ENCODE peak calls at places on chromosomes 2 and 18, in seven cellular contexts. C is tibial artery, M is chondrocyte, D is Calu3, B is heart left ventricle, L is endothelial cell, A is choroid plexus epithelial cell. H is an unnamed sample.

GRCh38 chr2:184769038-184769437 is 170.7 kb downstream of the ZNF804A start:
- DNase-seq in D (no peak), L (no peak), B (no peak), M (no peak), C (no peak), A (peak; percentile 40), H (peak; percentile 71)

GRCh38 chr2:222825031-222825430 is 35.8 kb upstream of the ACSL3 start:
- DNase-seq in M (no peak), A (no peak), D (no peak), B (no peak), L (no peak), C (no peak), H (no peak)

GRCh38 chr2:207995887-207996286 is 29.4 kb downstream of the PLEKHM3 start:
- DNase-seq in B (no peak), D (no peak), A (peak; percentile 14), C (no peak), L (no peak), M (no peak), H (no peak)

GRCh38 chr2:19911799-19912509 is 10.2 kb upstream of the TTC32 start:
- DNase-seq in L (no peak), C (no peak), M (no peak), A (peak; percentile 79), D (peak; percentile 63), B (no peak), H (peak; percentile 93)

GRCh38 chr2:239146011-239146641 is 254.7 kb downstream of the HDAC4 start:
- DNase-seq in L (no peak), C (peak; percentile 53), M (peak; percentile 85), D (no peak), A (no peak), B (peak; percentile 18), H (no peak)

GRCh38 chr2:30686000-30686399 is 121.2 kb downstream of the CAPN13 start:
- DNase-seq in B (no peak), A (no peak), L (no peak), M (no peak), D (no peak), C (no peak), H (no peak)

GRCh38 chr2:108492364-108492763 is 41.9 kb upstream of the LIMS1 start:
- DNase-seq in D (no peak), L (no peak), B (no peak), M (no peak), A (peak; percentile 98), C (no peak), H (peak; percentile 95)

GRCh38 chr2:135948642-135949355 is 36.6 kb downstream of the DARS1 start:
- DNase-seq in L (no peak), M (no peak), B (no peak), A (peak; percentile 65), C (no peak), D (peak; percentile 58), H (peak; percentile 81)

GRCh38 chr2:42513252-42513918 is 19.6 kb upstream of the KCNG3 start:
- DNase-seq in D (peak; percentile 61), L (peak; percentile 52), C (no peak), A (peak; percentile 81), B (no peak), M (no peak), H (peak; percentile 70)

GRCh38 chr2:238123218-238123971 is 15.1 kb upstream of the KLHL30 start:
- DNase-seq in D (no peak), B (no peak), A (no peak), L (no peak), M (peak; percentile 87), C (no peak), H (no peak)

GRCh38 chr2:241843321-241844065 is 15.2 kb downstream of the PDCD1 start:
- DNase-seq in D (no peak), M (no peak), C (no peak), L (no peak), B (peak; percentile 32), A (no peak), H (no peak)

GRCh38 chr18:8607776-8608682 is 1.2 kb upstream of the RAB12 start:
- DNase-seq in L (no peak), C (no peak), D (no peak), B (no peak), A (peak; percentile 80), M (no peak), H (no peak)

GRCh38 chr2:88690591-88691338 is 708 bp upstream of the RPIA start:
- DNase-seq in A (peak; percentile 11), C (no peak), L (no peak), D (peak; percentile 34), M (no peak), B (peak; percentile 36), H (peak; percentile 91)

GRCh38 chr2:86584164-86584913 is 21.1 kb upstream of the CHMP3 start:
- DNase-seq in B (no peak), A (peak; percentile 50), M (no peak), C (no peak), D (no peak), L (no peak), H (peak; percentile 11)

GRCh38 chr2:65032016-65032975 is 23.9 kb upstream of the CEP68 start:
- DNase-seq in D (no peak), M (no peak), B (no peak), A (no peak), L (no peak), C (no peak), H (no peak)

GRCh38 chr2:65030933-65031332 is 25.3 kb upstream of the CEP68 start:
- DNase-seq in C (no peak), D (no peak), L (no peak), M (no peak), B (no peak), A (no peak), H (no peak)

GRCh38 chr2:65035544-65035943 is 20.7 kb upstream of the CEP68 start:
- DNase-seq in D (no peak), L (no peak), A (no peak), M (no peak), C (no peak), B (no peak), H (no peak)

GRCh38 chr2:65031341-65032015 is 24.7 kb upstream of the CEP68 start:
- DNase-seq in A (no peak), M (no peak), C (no peak), D (peak; percentile 2), L (no peak), B (no peak), H (no peak)

DNA sequence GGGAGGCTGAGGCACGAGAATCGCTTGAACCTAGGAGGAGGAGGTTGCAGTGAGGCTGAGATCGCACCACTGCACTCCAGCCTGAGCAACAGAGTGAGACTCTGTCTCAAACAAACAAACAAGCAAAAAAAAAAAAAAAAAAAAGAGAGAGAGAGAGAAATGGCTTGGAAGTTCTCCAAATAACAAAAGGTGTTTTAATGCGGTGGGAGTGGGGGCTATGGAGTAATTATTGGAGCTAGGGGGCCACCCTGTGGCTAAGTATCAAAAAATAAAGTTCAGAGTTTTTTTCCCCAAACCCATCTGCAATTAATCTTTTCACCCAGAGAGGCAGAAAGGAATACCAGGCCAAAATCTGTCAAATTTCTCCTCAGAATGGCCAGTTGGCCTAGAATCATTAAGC is 23.0 kb upstream of the CEP68 start:
- DNase-seq in M (no peak), D (peak; percentile 14), B (no peak), A (peak; percentile 17), C (no peak), L (no peak), H (no peak)
- TF ChIP-seq CTCF in M (peak; percentile 75), D (no peak), B (no peak), A (peak; percentile 20), C (no peak), L (no peak), H (no peak)

GRCh38 chr2:199108056-199108455 is 349.7 kb downstream of the SATB2 start:
- DNase-seq in B (no peak), D (no peak), L (no peak), C (no peak), M (no peak), A (no peak), H (no peak)
- TF ChIP-seq CTCF in B (no peak), D (no peak), L (no peak), C (no peak), M (no peak), A (no peak), H (no peak)

DNA sequence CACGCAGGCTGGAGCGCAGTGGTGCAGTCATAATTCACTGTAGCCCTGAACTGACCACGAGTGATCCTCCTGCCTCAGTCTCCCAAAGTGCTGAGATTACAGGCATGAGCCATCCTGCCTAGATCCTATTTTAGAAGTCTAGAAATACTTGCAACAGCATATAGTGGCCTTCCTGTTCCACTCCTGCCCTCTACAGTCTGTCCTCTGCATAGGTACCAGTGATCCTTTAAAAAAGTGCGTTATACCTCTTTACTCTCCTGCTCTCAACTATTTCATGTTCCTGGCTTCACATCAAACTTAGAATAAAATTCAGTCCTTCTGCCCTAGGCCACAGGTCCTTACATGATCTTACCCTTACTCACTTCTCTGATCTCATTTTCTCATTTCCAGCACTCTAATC is 6.0 kb downstream of the COMMD1 start:
- DNase-seq in M (no peak), D (no peak), B (no peak), L (no peak), A (peak; percentile 25), C (no peak), H (peak; percentile 47)
- TF ChIP-seq CTCF in M (peak; percentile 48), D (no peak), B (no peak), L (no peak), A (peak; percentile 40), C (no peak), H (peak; percentile 40)

GRCh38 chr18:37484893-37485834 is 80.4 kb downstream of the CELF4 start:
- DNase-seq in D (peak; percentile 45), B (no peak), C (no peak), L (peak; percentile 73), M (no peak), A (peak; percentile 8), H (peak; percentile 42)
- TF ChIP-seq CTCF in D (no peak), B (no peak), C (no peak), L (peak; percentile 61), M (peak; percentile 62), A (no peak), H (no peak)

GRCh38 chr18:9661564-9661963 is 46.5 kb upstream of the RAB31 start:
- DNase-seq in A (peak; percentile 69), D (no peak), L (no peak), M (no peak), C (no peak), B (no peak), H (peak; percentile 57)
- TF ChIP-seq CTCF in A (peak; percentile 68), D (no peak), L (no peak), M (peak; percentile 63), C (no peak), B (no peak), H (peak; percentile 50)

DNA sequence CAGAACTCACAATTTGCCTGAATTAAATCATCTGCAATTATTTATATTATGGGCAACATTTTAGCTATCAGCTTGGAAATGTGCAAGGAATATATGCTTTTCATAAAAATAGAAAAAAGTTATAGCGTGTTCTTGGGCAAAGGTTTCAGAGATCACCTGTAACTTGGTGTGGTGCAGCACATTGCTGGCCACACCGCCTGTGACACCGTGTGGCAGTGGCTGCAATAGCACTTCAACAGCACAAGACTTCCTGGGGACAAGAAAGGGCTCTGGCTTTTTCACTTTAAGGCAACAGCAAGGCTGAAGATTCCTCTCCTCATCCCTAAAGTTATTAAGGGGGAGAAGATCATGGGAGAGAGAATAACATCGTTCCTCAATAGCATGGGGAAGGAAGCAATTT is 14.8 kb upstream of the SERPINB3 start:
- DNase-seq in D (peak; percentile 65), C (no peak), A (no peak), L (peak; percentile 21), B (no peak), M (no peak), H (peak; percentile 62)
- TF ChIP-seq CTCF in D (peak; percentile 70), C (no peak), A (no peak), L (peak; percentile 43), B (no peak), M (peak; percentile 25), H (peak; percentile 80)

H was measured in epithelial cell of esophagus.